ENCODE peak calls at places on chromosomes 3 and 15, in nine cellular contexts. T is GM23338, V is A549, K is HL-60, R is K562, W is SK-N-SH, S is HepG2, G is HCT116, L is GM12878. Q is an unnamed sample.

GRCh38 chr3:68972358-68972979 is 40.1 kb upstream of the TAFA4 start:
- DNase-seq in T (peak), V (peak), K (peak), R (peak), W (peak), S (peak), G (peak), L (no peak), Q (peak)

GRCh38 chr3:149009732-149010131 is 18.4 kb downstream of the GYG1 start:
- DNase-seq in T (no peak), V (no peak), K (no peak), R (no peak), W (no peak), S (no peak), G (no peak), L (no peak), Q (no peak)

GRCh38 chr15:65981837-65982696 is 112.8 kb downstream of the RAB11A start:
- DNase-seq in T (peak), V (no peak), K (peak), R (peak), W (peak), S (peak), G (peak), L (no peak), Q (no peak)

GRCh38 chr15:87871738-87872315 is 384.7 kb downstream of the NTRK3 start:
- DNase-seq in T (no peak), V (no peak), K (no peak), R (no peak), W (no peak), S (no peak), G (no peak), L (no peak), Q (no peak)

GRCh38 chr3:185210621-185211157 is 43.2 kb downstream of the EHHADH start:
- DNase-seq in T (no peak), V (no peak), K (no peak), R (no peak), W (peak), S (no peak), G (no peak), L (no peak), Q (no peak)

GRCh38 chr3:39141211-39141995 is 12.0 kb downstream of the CSRNP1 start:
- DNase-seq in T (no peak), V (no peak), K (no peak), R (no peak), W (peak), S (no peak), G (no peak), L (no peak), Q (no peak)

GRCh38 chr15:96535148-96535547 is 204.6 kb downstream of the NR2F2 start:
- DNase-seq in T (no peak), V (no peak), K (no peak), R (no peak), W (no peak), S (no peak), G (no peak), L (no peak), Q (no peak)

GRCh38 chr3:46065294-46065705 is 38.0 kb upstream of the XCR1 start:
- DNase-seq in T (no peak), V (no peak), K (no peak), R (no peak), W (peak), S (no peak), G (peak), L (peak), Q (no peak)

GRCh38 chr15:51793521-51793920 is 35.9 kb upstream of the TMOD3 start:
- DNase-seq in T (no peak), V (no peak), K (no peak), R (no peak), W (no peak), S (no peak), G (no peak), L (no peak), Q (no peak)

GRCh38 chr3:177721864-177722370 is 524.6 kb upstream of the TBL1XR1 start:
- DNase-seq in T (no peak), V (no peak), K (no peak), R (no peak), W (no peak), S (no peak), G (no peak), L (no peak), Q (no peak)

GRCh38 chr15:68888419-68888818 is 41.9 kb upstream of the SPESP1 start:
- DNase-seq in T (peak), V (no peak), K (no peak), R (no peak), W (no peak), S (no peak), G (no peak), L (no peak), Q (no peak)

GRCh38 chr3:123586131-123586530 is 1.3 kb upstream of the HACD2 start:
- DNase-seq in T (peak), V (peak), K (peak), R (peak), W (peak), S (peak), G (peak), L (no peak), Q (no peak)

GRCh38 chr3:181773921-181774320 is 62.2 kb downstream of the SOX2 start:
- DNase-seq in T (no peak), V (no peak), K (no peak), R (no peak), W (no peak), S (no peak), G (no peak), L (no peak), Q (no peak)

GRCh38 chr15:89999676-90000174 is 1.4 kb upstream of the ZNF710 start:
- DNase-seq in T (peak), V (no peak), K (no peak), R (peak), W (no peak), S (no peak), G (no peak), L (no peak), Q (no peak)

GRCh38 chr15:97903560-97904195 is 56.8 kb upstream of the ARRDC4 start:
- DNase-seq in T (no peak), V (no peak), K (no peak), R (no peak), W (no peak), S (no peak), G (no peak), L (no peak), Q (no peak)

GRCh38 chr15:89428246-89428645 is 68.1 kb downstream of the RHCG start:
- DNase-seq in T (no peak), V (no peak), K (no peak), R (no peak), W (no peak), S (no peak), G (no peak), L (no peak), Q (no peak)

GRCh38 chr3:188553569-188553968 is 399.6 kb downstream of the LPP start:
- DNase-seq in T (no peak), V (no peak), K (no peak), R (no peak), W (no peak), S (no peak), G (no peak), L (no peak), Q (no peak)

GRCh38 chr15:72515591-72516389 is 41.7 kb downstream of the ARIH1 start:
- DNase-seq in T (no peak), V (no peak), K (no peak), R (no peak), W (no peak), S (no peak), G (no peak), L (no peak), Q (no peak)

GRCh38 chr3:64888840-64889239 is 201.0 kb upstream of the ADAMTS9 start:
- DNase-seq in T (no peak), V (no peak), K (no peak), R (no peak), W (no peak), S (no peak), G (no peak), L (no peak), Q (no peak)

GRCh38 chr3:10955694-10956453 is 36.7 kb upstream of the SLC6A1 start:
- DNase-seq in T (no peak), V (no peak), K (no peak), R (no peak), W (no peak), S (no peak), G (no peak), L (no peak), Q (no peak)

GRCh38 chr3:105997800-105998526 is 129.2 kb upstream of the CBLB start:
- DNase-seq in T (no peak), V (peak), K (peak), R (no peak), W (no peak), S (no peak), G (peak), L (no peak), Q (no peak)

GRCh38 chr15:64905119-64905831 is 6.4 kb upstream of the ANKDD1A start:
- DNase-seq in T (peak), V (peak), K (peak), R (peak), W (peak), S (peak), G (no peak), L (no peak), Q (no peak)

GRCh38 chr15:66721020-66721419 is 19.0 kb downstream of the SMAD6 start:
- DNase-seq in T (no peak), V (no peak), K (no peak), R (no peak), W (no peak), S (no peak), G (no peak), L (no peak), Q (no peak)

GRCh38 chr3:83003917-83004316 is 1242.5 kb upstream of the GBE1 start:
- DNase-seq in T (peak), V (no peak), K (no peak), R (no peak), W (no peak), S (no peak), G (no peak), L (no peak), Q (no peak)

GRCh38 chr3:60176614-60177013 is 1074.6 kb downstream of the FHIT start:
- DNase-seq in T (no peak), V (no peak), K (no peak), R (no peak), W (no peak), S (no peak), G (no peak), L (no peak), Q (no peak)

GRCh38 chr15:101272584-101272983 is 4.7 kb downstream of the SELENOS start:
- DNase-seq in T (no peak), V (no peak), K (no peak), R (no peak), W (peak), S (no peak), G (no peak), L (no peak), Q (no peak)

GRCh38 chr15:101328001-101328400 is 33.0 kb upstream of the SNRPA1 start:
- DNase-seq in T (no peak), V (no peak), K (no peak), R (no peak), W (no peak), S (no peak), G (no peak), L (no peak), Q (no peak)

GRCh38 chr3:89851974-89852621 is 744.7 kb downstream of the EPHA3 start:
- DNase-seq in T (peak), V (peak), K (peak), R (no peak), W (peak), S (peak), G (no peak), L (no peak), Q (no peak)

GRCh38 chr3:117019082-117019713 is 309.6 kb downstream of the TUSC7 start:
- DNase-seq in T (peak), V (peak), K (peak), R (no peak), W (peak), S (peak), G (no peak), L (no peak), Q (peak)

GRCh38 chr15:66075947-66076346 is 177.6 kb downstream of the MEGF11 start:
- DNase-seq in T (no peak), V (no peak), K (no peak), R (no peak), W (no peak), S (no peak), G (no peak), L (no peak), Q (no peak)

GRCh38 chr3:72331076-72331475 is 517.2 kb downstream of the SHQ1 start:
- DNase-seq in T (no peak), V (no peak), K (no peak), R (no peak), W (no peak), S (no peak), G (no peak), L (no peak), Q (no peak)

GRCh38 chr3:58216496-58217197 is 5.9 kb upstream of the DNASE1L3 start:
- DNase-seq in T (peak), V (no peak), K (no peak), R (no peak), W (no peak), S (no peak), G (no peak), L (no peak), Q (no peak)

GRCh38 chr15:62326460-62327011 is 161.5 kb upstream of the C2CD4B start:
- DNase-seq in T (no peak), V (peak), K (no peak), R (no peak), W (peak), S (no peak), G (no peak), L (no peak), Q (no peak)

DNA sequence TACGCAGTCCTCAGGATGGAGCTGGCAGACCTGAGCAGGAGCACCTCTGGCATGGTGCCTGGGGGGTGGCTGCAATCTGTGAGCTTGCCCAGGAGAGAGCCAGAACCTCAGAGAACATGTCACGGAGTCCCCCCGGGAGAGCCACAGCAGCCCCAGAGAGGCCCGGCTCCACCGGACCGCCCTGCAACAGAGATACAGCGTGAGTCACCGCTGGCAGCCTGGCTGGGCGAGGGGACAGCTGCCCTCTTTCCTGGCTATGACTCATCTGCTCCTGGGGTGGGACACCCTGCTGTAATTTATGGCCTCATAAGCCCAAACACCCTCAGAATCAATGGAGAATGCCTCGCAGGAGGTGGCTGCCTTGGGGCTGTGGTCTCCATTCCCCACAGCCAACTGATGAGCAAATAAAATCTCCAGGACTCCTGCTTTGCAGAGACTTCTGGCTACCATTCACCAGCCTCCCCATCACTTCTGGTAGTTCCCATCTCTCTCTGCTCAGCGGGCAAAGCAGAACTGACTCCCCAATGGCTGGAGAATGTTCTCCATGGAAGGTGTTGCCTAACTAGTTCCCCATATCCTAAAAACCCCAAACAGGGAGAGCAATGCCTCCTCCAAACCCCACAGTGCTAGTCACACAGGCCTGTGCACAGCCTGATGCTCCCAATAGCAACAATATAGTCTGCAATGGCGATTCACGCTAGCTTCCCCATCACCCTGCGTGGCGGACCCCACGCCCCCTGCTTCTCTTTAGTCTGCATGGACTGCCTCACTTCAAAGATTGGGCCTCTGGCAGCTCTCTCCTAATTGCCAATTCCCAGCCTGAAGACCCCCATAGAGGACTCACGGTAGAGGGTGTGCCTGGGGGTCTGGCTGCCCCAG is 21.6 kb downstream of the ACSBG1 start:
- DNase-seq in T (no peak), V (peak), K (no peak), R (peak), W (peak), S (peak), G (peak), L (no peak), Q (no peak)
- TF ChIP-seq REST in T (no peak), V (no peak), K (no peak), R (no peak), W (no peak), S (no peak), G (no peak), L (no peak), Q (no peak)

DNA sequence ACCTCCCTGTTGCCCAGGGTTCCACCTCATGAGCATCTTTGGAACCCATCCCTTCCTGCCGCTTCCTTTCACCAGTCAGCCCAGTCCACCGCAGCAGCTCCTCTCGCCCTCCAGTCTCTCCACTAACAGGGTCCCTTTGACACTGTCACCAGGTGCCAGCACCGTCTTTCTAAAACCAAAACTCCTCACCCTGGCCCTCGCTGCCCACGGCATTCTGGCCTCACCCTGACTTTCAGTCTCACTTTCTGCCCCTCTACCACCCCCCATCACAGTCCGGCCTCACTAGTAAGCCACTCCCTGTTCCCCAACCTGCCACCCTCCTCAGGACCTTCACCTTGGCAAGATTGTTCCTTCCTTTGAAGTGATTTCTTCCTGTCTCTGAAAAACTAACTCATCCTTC is 4.2 kb downstream of the PPCDC start:
- DNase-seq in T (no peak), V (no peak), K (no peak), R (no peak), W (no peak), S (no peak), G (no peak), L (no peak), Q (no peak)
- TF ChIP-seq REST in T (no peak), V (no peak), K (no peak), R (no peak), W (no peak), S (no peak), G (no peak), L (no peak), Q (no peak)

GRCh38 chr3:119831022-119831421 is 49.1 kb downstream of the NR1I2 start:
- DNase-seq in T (peak), V (peak), K (no peak), R (no peak), W (no peak), S (no peak), G (no peak), L (no peak), Q (no peak)
- TF ChIP-seq REST in T (no peak), V (no peak), K (no peak), R (no peak), W (no peak), S (no peak), G (no peak), L (no peak), Q (no peak)

DNA sequence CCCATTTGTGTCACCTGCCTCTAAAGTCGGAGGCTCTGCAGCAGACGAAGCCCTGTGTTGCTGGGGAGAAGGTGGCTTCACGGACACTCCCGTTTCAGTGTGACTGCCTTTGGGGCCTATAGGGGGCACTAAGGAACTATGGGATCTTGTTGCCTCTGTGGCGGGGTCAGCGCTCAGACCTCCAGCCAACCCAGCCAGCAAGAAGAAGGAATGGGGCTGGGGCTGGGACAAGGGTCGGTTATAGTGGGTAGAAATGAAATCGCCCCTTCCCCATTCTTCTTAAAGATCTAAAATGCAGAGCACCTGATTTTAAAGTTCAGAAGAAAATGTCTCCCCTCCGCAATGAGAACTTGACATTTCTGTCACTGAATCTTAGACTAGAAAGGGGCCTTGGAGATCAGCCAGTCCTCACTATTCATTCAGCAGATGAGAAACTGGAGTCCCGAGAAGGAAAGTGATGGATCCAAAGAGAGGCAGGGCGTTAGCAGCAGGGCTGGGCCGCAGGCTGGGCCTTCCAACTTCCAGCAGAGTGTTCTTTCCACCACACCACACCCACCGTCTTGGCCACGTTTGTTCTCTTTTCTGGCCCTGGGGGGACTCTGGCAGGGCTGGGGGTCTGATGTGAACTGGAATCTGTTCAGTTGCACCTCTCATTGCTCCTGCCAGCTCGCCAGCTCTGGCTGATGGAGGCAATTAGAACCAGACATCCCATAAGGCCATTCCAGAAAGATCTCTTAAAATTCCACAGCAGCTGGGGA is 195.4 kb downstream of the OPA1 start:
- DNase-seq in T (peak), V (peak), K (peak), R (peak), W (peak), S (peak), G (peak), L (peak), Q (no peak)
- TF ChIP-seq REST in T (no peak), V (no peak), K (no peak), R (no peak), W (no peak), S (no peak), G (no peak), L (no peak), Q (no peak)

GRCh38 chr3:115254492-115255196 is 107.6 kb upstream of the ZBTB20 start:
- DNase-seq in T (peak), V (no peak), K (no peak), R (no peak), W (no peak), S (no peak), G (no peak), L (no peak), Q (no peak)
- TF ChIP-seq REST in T (no peak), V (no peak), K (no peak), R (no peak), W (no peak), S (no peak), G (no peak), L (no peak), Q (no peak)

DNA sequence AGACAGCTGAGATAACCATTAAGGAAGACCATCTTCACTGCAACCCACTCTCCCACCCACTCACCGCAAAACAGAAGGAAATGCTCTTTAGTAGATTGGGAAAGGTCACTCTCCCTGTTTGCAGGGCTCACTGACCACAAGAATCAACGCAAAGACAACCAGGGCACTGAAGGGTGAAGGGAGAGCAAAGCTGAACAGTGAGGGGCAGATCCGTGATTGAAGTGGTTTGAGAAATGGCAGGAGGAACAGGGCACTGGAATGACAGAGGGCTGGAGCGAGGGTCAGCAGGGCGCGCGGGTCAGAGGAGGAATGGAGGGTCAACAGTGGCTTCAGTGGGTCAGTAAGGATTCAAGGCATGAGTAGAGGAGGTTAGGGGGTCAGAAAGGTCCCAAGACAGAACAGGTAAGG is 505 bp downstream of the MESD start:
- DNase-seq in T (no peak), V (no peak), K (peak), R (peak), W (no peak), S (no peak), G (no peak), L (no peak), Q (no peak)
- TF ChIP-seq REST in T (no peak), V (no peak), K (no peak), R (no peak), W (no peak), S (no peak), G (no peak), L (no peak), Q (no peak)